ENCODE peak calls at places on chromosomes 3 and 15, in ten cellular contexts. N is T47D; M is H9; K is amniotic stem cell; L is H7; G is hepatocyte; R is left lung; T is AG08396; A is activated CD4-positive, alpha-beta T cell treated with anti-CD3 and anti-CD28 coated beads for 1 hour; P is neural crest cell. U is an unnamed sample.

GRCh38 chr3:105747056-105747455 is 121.8 kb downstream of the CBLB start:
- DNase-seq in N (no peak), M (no peak), K (peak), L (no peak), G (no peak), R (no peak), T (peak), A (no peak), P (no peak), U (peak)

GRCh38 chr15:39597751-39598185 is 16.9 kb downstream of the THBS1 start:
- DNase-seq in N (no peak), M (no peak), K (no peak), L (no peak), G (no peak), R (no peak), T (no peak), A (no peak), P (no peak), U (peak)

GRCh38 chr15:75727851-75728715 is 15.4 kb upstream of the CSPG4 start:
- DNase-seq in N (peak), M (peak), K (no peak), L (peak), G (peak), R (no peak), T (peak), A (peak), P (peak), U (peak)

GRCh38 chr3:35954365-35954764 is 315.0 kb downstream of the ARPP21 start:
- DNase-seq in N (no peak), M (no peak), K (no peak), L (no peak), G (no peak), R (no peak), T (no peak), A (no peak), P (no peak), U (no peak)

GRCh38 chr15:32952901-32953889 is 235.4 kb downstream of the GREM1 start:
- DNase-seq in N (no peak), M (peak), K (no peak), L (no peak), G (no peak), R (no peak), T (no peak), A (no peak), P (no peak), U (peak)

GRCh38 chr15:22863356-22863755 is 24.9 kb downstream of the NIPA2 start:
- DNase-seq in N (no peak), M (no peak), K (no peak), L (no peak), G (no peak), R (no peak), T (no peak), A (no peak), P (no peak), U (no peak)

GRCh38 chr3:194801378-194802124 is 115.9 kb downstream of the FAM43A start:
- DNase-seq in N (no peak), M (no peak), K (no peak), L (peak), G (no peak), R (no peak), T (no peak), A (no peak), P (no peak), U (no peak)

GRCh38 chr15:68800875-68801274 is 19.8 kb downstream of the ANP32A start:
- DNase-seq in N (no peak), M (no peak), K (no peak), L (no peak), G (no peak), R (no peak), T (no peak), A (no peak), P (no peak), U (no peak)

GRCh38 chr3:28134198-28134597 is 107.2 kb upstream of the CMC1 start:
- DNase-seq in N (no peak), M (no peak), K (no peak), L (no peak), G (no peak), R (no peak), T (no peak), A (no peak), P (no peak), U (no peak)

GRCh38 chr15:52783929-52784798 is 6.0 kb downstream of the ONECUT1 start:
- DNase-seq in N (no peak), M (peak), K (no peak), L (peak), G (peak), R (no peak), T (no peak), A (no peak), P (peak), U (no peak)

GRCh38 chr3:129003578-129004112 is 2.5 kb downstream of the EFCC1 start:
- DNase-seq in N (peak), M (peak), K (no peak), L (peak), G (peak), R (no peak), T (no peak), A (peak), P (no peak), U (no peak)

GRCh38 chr3:41975421-41976103 is 13.7 kb upstream of the ULK4 start:
- DNase-seq in N (no peak), M (no peak), K (no peak), L (no peak), G (no peak), R (no peak), T (no peak), A (no peak), P (no peak), U (peak)

GRCh38 chr3:42699511-42699971 is 3.1 kb downstream of the HHATL start:
- DNase-seq in N (no peak), M (no peak), K (no peak), L (peak), G (no peak), R (no peak), T (no peak), A (no peak), P (no peak), U (no peak)

GRCh38 chr3:134126153-134126552 is 96.4 kb upstream of the SLCO2A1 start:
- DNase-seq in N (peak), M (no peak), K (no peak), L (peak), G (no peak), R (no peak), T (no peak), A (no peak), P (no peak), U (peak)

GRCh38 chr3:31391150-31391549 is 141.6 kb upstream of the STT3B start:
- DNase-seq in N (no peak), M (peak), K (no peak), L (peak), G (no peak), R (no peak), T (no peak), A (no peak), P (no peak), U (no peak)

GRCh38 chr3:81568378-81568777 is 193.1 kb downstream of the GBE1 start:
- DNase-seq in N (no peak), M (no peak), K (no peak), L (no peak), G (no peak), R (no peak), T (no peak), A (no peak), P (no peak), U (no peak)

GRCh38 chr3:123429362-123430125 is 19.3 kb downstream of the ADCY5 start:
- DNase-seq in N (no peak), M (no peak), K (no peak), L (no peak), G (no peak), R (no peak), T (no peak), A (no peak), P (no peak), U (no peak)

GRCh38 chr3:23685484-23686258 is 120.1 kb upstream of the UBE2E1 start:
- DNase-seq in N (peak), M (no peak), K (peak), L (no peak), G (peak), R (peak), T (peak), A (no peak), P (no peak), U (peak)

GRCh38 chr15:25179673-25180511 is 225.1 kb downstream of the SNRPN start:
- DNase-seq in N (no peak), M (peak), K (no peak), L (peak), G (no peak), R (peak), T (no peak), A (peak), P (no peak), U (no peak)

GRCh38 chr3:127565711-127566110 is 24.8 kb downstream of the TPRA1 start:
- DNase-seq in N (no peak), M (no peak), K (no peak), L (no peak), G (no peak), R (no peak), T (no peak), A (no peak), P (no peak), U (no peak)

GRCh38 chr3:188911033-188911850 is 260.5 kb upstream of the TPRG1 start:
- DNase-seq in N (no peak), M (no peak), K (no peak), L (no peak), G (no peak), R (no peak), T (no peak), A (no peak), P (no peak), U (no peak)

GRCh38 chr3:116046350-116046749 is 398.9 kb downstream of the LSAMP start:
- DNase-seq in N (no peak), M (no peak), K (no peak), L (no peak), G (no peak), R (no peak), T (no peak), A (no peak), P (no peak), U (no peak)